ENCODE peak calls at places on chromosomes 5 and 9, in six cellular contexts. I, H, Y, R, L and A are unnamed samples.

GRCh38 chr9:119677811-119678530 is 308.7 kb upstream of the BRINP1 start:
- DNase-seq in R (no peak), L (no peak), I (no peak), Y (no peak), H (no peak), A (no peak)

GRCh38 chr5:79173626-79174025 is 62.0 kb downstream of the BHMT start:
- DNase-seq in H (no peak), L (no peak), R (no peak), Y (no peak), I (no peak), A (no peak)

GRCh38 chr9:109806506-109807115 is 26.6 kb downstream of the PALM2AKAP2 start:
- DNase-seq in Y (no peak), R (no peak), H (no peak), I (no peak), L (no peak), A (no peak)

GRCh38 chr5:56145511-56145910 is 87.6 kb downstream of the ANKRD55 start:
- DNase-seq in H (no peak), L (no peak), I (no peak), R (no peak), Y (no peak), A (no peak)

GRCh38 chr9:136538599-136539426 is 7.0 kb downstream of the NOTCH1 start:
- DNase-seq in I (peak; percentile 28), L (no peak), H (peak; percentile 84), R (peak; percentile 88), Y (no peak), A (no peak)

GRCh38 chr9:131727184-131727785 is 12.6 kb downstream of the RAPGEF1 start:
- DNase-seq in I (no peak), Y (no peak), L (no peak), R (peak; percentile 41), H (no peak), A (no peak)

GRCh38 chr5:59999056-59999455 is 105.5 kb upstream of the PDE4D start:
- DNase-seq in L (peak; percentile 18), H (no peak), Y (no peak), I (no peak), R (no peak), A (no peak)

GRCh38 chr9:20872340-20872977 is 159.0 kb downstream of the HACD4 start:
- DNase-seq in R (no peak), Y (no peak), H (no peak), L (no peak), I (no peak), A (no peak)

GRCh38 chr9:72843525-72844439 is 109.1 kb downstream of the ALDH1A1 start:
- DNase-seq in Y (no peak), L (no peak), R (no peak), H (no peak), I (no peak), A (no peak)

GRCh38 chr5:122129332-122129731 is at the start of gene ZNF474:
- DNase-seq in R (no peak), L (peak; percentile 28), I (no peak), Y (no peak), H (no peak), A (peak; percentile 28)

GRCh38 chr9:115941561-115942315 is 211.9 kb upstream of the PAPPA start:
- DNase-seq in Y (no peak), R (no peak), H (no peak), I (no peak), L (no peak), A (no peak)

GRCh38 chr5:181259974-181260719 is 796 bp downstream of the TRIM52 start:
- DNase-seq in L (no peak), R (no peak), Y (no peak), I (no peak), H (no peak), A (no peak)

GRCh38 chr5:104189031-104189430 is 626.4 kb upstream of the NUDT12 start:
- DNase-seq in R (no peak), H (no peak), I (no peak), L (no peak), Y (no peak), A (no peak)

GRCh38 chr9:22054076-22054475 is 45.0 kb upstream of the CDKN2B start:
- DNase-seq in L (no peak), H (no peak), Y (no peak), I (no peak), R (no peak), A (no peak)

GRCh38 chr9:29616844-29617243 is 2043.6 kb upstream of the C9orf72 start:
- DNase-seq in I (no peak), H (no peak), R (no peak), L (no peak), Y (no peak), A (no peak)

GRCh38 chr5:43772601-43773031 is 169.6 kb downstream of the NNT start:
- DNase-seq in H (no peak), R (no peak), Y (no peak), L (peak; percentile 10), I (no peak), A (peak; percentile 44)

GRCh38 chr5:177098103-177098771 is 11.5 kb downstream of the FGFR4 start:
- DNase-seq in Y (peak; percentile 51), H (no peak), I (no peak), R (no peak), L (no peak), A (no peak)

GRCh38 chr5:172164773-172165212 is 23.2 kb downstream of the STK10 start:
- DNase-seq in I (no peak), Y (peak; percentile 55), R (no peak), H (no peak), L (no peak), A (no peak)

GRCh38 chr9:37542895-37543294 is 33.3 kb downstream of the FBXO10 start:
- DNase-seq in I (no peak), H (no peak), R (no peak), L (no peak), Y (no peak), A (no peak)

GRCh38 chr9:87234854-87235253 is 262.8 kb upstream of the DAPK1 start:
- DNase-seq in H (no peak), Y (no peak), R (no peak), L (no peak), I (no peak), A (no peak)

GRCh38 chr9:135666534-135667402 is 3.7 kb downstream of the LCN9 start:
- DNase-seq in L (no peak), H (peak; percentile 14), R (no peak), I (no peak), Y (no peak), A (no peak)

GRCh38 chr5:172678902-172679301 is 37.8 kb downstream of the NEURL1B start:
- DNase-seq in H (no peak), R (no peak), L (no peak), Y (peak; percentile 88), I (no peak), A (no peak)

GRCh38 chr9:18910435-18910834 is 122.6 kb downstream of the SAXO1 start:
- DNase-seq in L (no peak), I (no peak), H (no peak), R (no peak), Y (no peak), A (no peak)

GRCh38 chr9:98231770-98232478 is 23.5 kb downstream of the TBC1D2 start:
- DNase-seq in H (no peak), I (no peak), L (peak; percentile 67), Y (no peak), R (no peak), A (no peak)

GRCh38 chr9:125649826-125650225 is 57.2 kb downstream of the MAPKAP1 start:
- DNase-seq in H (no peak), Y (no peak), R (no peak), L (no peak), I (no peak), A (no peak)

GRCh38 chr5:15020731-15021130 is 149.2 kb upstream of the ANKH start:
- DNase-seq in Y (no peak), H (no peak), I (no peak), L (no peak), R (no peak), A (no peak)

GRCh38 chr9:125218621-125219020 is 18.3 kb downstream of the RABEPK start:
- DNase-seq in Y (no peak), H (no peak), I (no peak), R (no peak), L (no peak), A (no peak)

GRCh38 chr9:16289639-16290038 is 580.8 kb downstream of the BNC2 start:
- DNase-seq in I (no peak), L (no peak), H (no peak), R (no peak), Y (no peak), A (no peak)

GRCh38 chr5:143646961-143647360 is 165.0 kb upstream of the HMHB1 start:
- DNase-seq in R (no peak), L (no peak), I (no peak), Y (no peak), H (no peak), A (no peak)

GRCh38 chr9:5264219-5264595 is 33.0 kb downstream of the INSL4 start:
- DNase-seq in L (no peak), I (no peak), Y (no peak), R (no peak), H (no peak), A (no peak)

GRCh38 chr5:139765409-139766217 is 30.0 kb upstream of the PSD2 start:
- DNase-seq in L (peak; percentile 79), I (peak; percentile 50), Y (peak; percentile 85), R (peak; percentile 88), H (peak; percentile 89), A (no peak)

GRCh38 chr9:33109850-33110595 is 33.5 kb upstream of the SMU1 start:
- DNase-seq in R (no peak), I (no peak), Y (no peak), H (no peak), L (no peak), A (no peak)

GRCh38 chr9:87607859-87608258 is 110.2 kb downstream of the DAPK1 start:
- DNase-seq in L (no peak), I (no peak), R (no peak), Y (no peak), H (no peak), A (no peak)

GRCh38 chr5:54673523-54674225 is 156.1 kb downstream of the SNX18 start:
- DNase-seq in H (no peak), I (peak; percentile 44), Y (no peak), R (peak; percentile 33), L (no peak), A (no peak)

GRCh38 chr9:69945671-69946141 is 97.9 kb upstream of the MAMDC2 start:
- DNase-seq in H (no peak), I (peak; percentile 8), L (no peak), Y (no peak), R (no peak), A (no peak)